ENCODE peak calls at places on chromosome 12, in seven cellular contexts. One of them, this sample, is unnamed.

GRCh38 chr12:67705394-67706370 is 57.1 kb downstream of the DYRK2 start:
- DNase-seq in H1: no peak
- DNase-seq in K562: no peak
- DNase-seq in SK-N-SH: peak
- DNase-seq in HCT116: no peak
- DNase-seq in GM12878: no peak
- DNase-seq in HepG2: no peak
- DNase-seq in this sample: no peak

GRCh38 chr12:4997939-4998338 is 45.7 kb upstream of the KCNA5 start:
- DNase-seq in HepG2: no peak
- DNase-seq in GM12878: no peak
- DNase-seq in HCT116: no peak
- DNase-seq in K562: peak
- DNase-seq in H1: no peak
- DNase-seq in SK-N-SH: no peak
- DNase-seq in this sample: no peak

GRCh38 chr12:27525373-27525772 is 1.4 kb downstream of the PPFIBP1 start:
- DNase-seq in GM12878: no peak
- DNase-seq in HCT116: no peak
- DNase-seq in SK-N-SH: no peak
- DNase-seq in H1: no peak
- DNase-seq in K562: no peak
- DNase-seq in HepG2: no peak
- DNase-seq in this sample: no peak

GRCh38 chr12:57837779-57838562 is 8.6 kb downstream of the CTDSP2 start:
- DNase-seq in K562: peak
- DNase-seq in HepG2: no peak
- DNase-seq in H1: no peak
- DNase-seq in SK-N-SH: no peak
- DNase-seq in GM12878: no peak
- DNase-seq in HCT116: no peak
- DNase-seq in this sample: no peak

GRCh38 chr12:107304588-107305532 is 211.5 kb upstream of the CRY1 start:
- DNase-seq in HepG2: no peak
- DNase-seq in H1: no peak
- DNase-seq in SK-N-SH: no peak
- DNase-seq in GM12878: no peak
- DNase-seq in HCT116: no peak
- DNase-seq in K562: no peak
- DNase-seq in this sample: no peak

GRCh38 chr12:101855364-101855884 is 22.0 kb upstream of the DRAM1 start:
- DNase-seq in H1: no peak
- DNase-seq in SK-N-SH: no peak
- DNase-seq in HepG2: peak
- DNase-seq in GM12878: no peak
- DNase-seq in HCT116: no peak
- DNase-seq in K562: peak
- DNase-seq in this sample: no peak

GRCh38 chr12:75831413-75831812 is 200.2 kb downstream of the PHLDA1 start:
- DNase-seq in H1: no peak
- DNase-seq in HCT116: no peak
- DNase-seq in SK-N-SH: no peak
- DNase-seq in K562: no peak
- DNase-seq in HepG2: no peak
- DNase-seq in GM12878: no peak
- DNase-seq in this sample: no peak

GRCh38 chr12:123933214-123933613 is 39.4 kb downstream of the CCDC92 start:
- DNase-seq in SK-N-SH: no peak
- DNase-seq in K562: no peak
- DNase-seq in HepG2: no peak
- DNase-seq in HCT116: no peak
- DNase-seq in H1: no peak
- DNase-seq in GM12878: no peak
- DNase-seq in this sample: no peak

GRCh38 chr12:12263909-12264308 is 2.9 kb downstream of the LRP6 start:
- DNase-seq in SK-N-SH: no peak
- DNase-seq in HCT116: no peak
- DNase-seq in HepG2: no peak
- DNase-seq in K562: no peak
- DNase-seq in GM12878: no peak
- DNase-seq in H1: no peak
- DNase-seq in this sample: no peak

GRCh38 chr12:30989754-30990153 is 63.2 kb downstream of the TSPAN11 start:
- DNase-seq in SK-N-SH: peak
- DNase-seq in GM12878: no peak
- DNase-seq in HCT116: no peak
- DNase-seq in HepG2: peak
- DNase-seq in H1: peak
- DNase-seq in K562: peak
- DNase-seq in this sample: peak

GRCh38 chr12:30988086-30988485 is 61.5 kb downstream of the TSPAN11 start:
- DNase-seq in SK-N-SH: no peak
- DNase-seq in HepG2: no peak
- DNase-seq in GM12878: no peak
- DNase-seq in K562: no peak
- DNase-seq in HCT116: no peak
- DNase-seq in H1: no peak
- DNase-seq in this sample: no peak

GRCh38 chr12:30988887-30989286 is 62.3 kb downstream of the TSPAN11 start:
- DNase-seq in K562: no peak
- DNase-seq in HCT116: no peak
- DNase-seq in SK-N-SH: no peak
- DNase-seq in GM12878: no peak
- DNase-seq in H1: no peak
- DNase-seq in HepG2: no peak
- DNase-seq in this sample: peak

GRCh38 chr12:30982413-30982812 is 55.9 kb downstream of the TSPAN11 start:
- DNase-seq in GM12878: no peak
- DNase-seq in HCT116: no peak
- DNase-seq in HepG2: no peak
- DNase-seq in SK-N-SH: no peak
- DNase-seq in K562: no peak
- DNase-seq in H1: no peak
- DNase-seq in this sample: no peak

GRCh38 chr12:30985814-30986452 is 59.4 kb downstream of the TSPAN11 start:
- DNase-seq in HepG2: peak
- DNase-seq in K562: peak
- DNase-seq in HCT116: peak
- DNase-seq in H1: peak
- DNase-seq in SK-N-SH: peak
- DNase-seq in GM12878: no peak
- DNase-seq in this sample: peak
- TF ChIP-seq JUND in HepG2: no peak
- TF ChIP-seq JUND in K562: no peak
- TF ChIP-seq JUND in HCT116: no peak
- TF ChIP-seq JUND in H1: no peak
- TF ChIP-seq JUND in SK-N-SH: no peak
- TF ChIP-seq JUND in GM12878: no peak
- TF ChIP-seq JUND in this sample: no peak

GRCh38 chr12:52121848-52122838 is 42.6 kb downstream of the SMIM41 start:
- DNase-seq in GM12878: no peak
- DNase-seq in H1: peak
- DNase-seq in HepG2: no peak
- DNase-seq in SK-N-SH: peak
- DNase-seq in K562: peak
- DNase-seq in HCT116: no peak
- DNase-seq in this sample: peak
- TF ChIP-seq JUND in GM12878: no peak
- TF ChIP-seq JUND in H1: no peak
- TF ChIP-seq JUND in HepG2: no peak
- TF ChIP-seq JUND in SK-N-SH: no peak
- TF ChIP-seq JUND in K562: no peak
- TF ChIP-seq JUND in HCT116: no peak
- TF ChIP-seq JUND in this sample: no peak

GRCh38 chr12:34396861-34397590 is 374.7 kb downstream of the ALG10 start:
- DNase-seq in H1: peak
- DNase-seq in GM12878: no peak
- DNase-seq in K562: no peak
- DNase-seq in SK-N-SH: peak
- DNase-seq in HepG2: no peak
- DNase-seq in HCT116: no peak
- DNase-seq in this sample: no peak
- TF ChIP-seq JUND in H1: no peak
- TF ChIP-seq JUND in GM12878: no peak
- TF ChIP-seq JUND in K562: no peak
- TF ChIP-seq JUND in SK-N-SH: no peak
- TF ChIP-seq JUND in HepG2: no peak
- TF ChIP-seq JUND in HCT116: no peak
- TF ChIP-seq JUND in this sample: no peak

DNA sequence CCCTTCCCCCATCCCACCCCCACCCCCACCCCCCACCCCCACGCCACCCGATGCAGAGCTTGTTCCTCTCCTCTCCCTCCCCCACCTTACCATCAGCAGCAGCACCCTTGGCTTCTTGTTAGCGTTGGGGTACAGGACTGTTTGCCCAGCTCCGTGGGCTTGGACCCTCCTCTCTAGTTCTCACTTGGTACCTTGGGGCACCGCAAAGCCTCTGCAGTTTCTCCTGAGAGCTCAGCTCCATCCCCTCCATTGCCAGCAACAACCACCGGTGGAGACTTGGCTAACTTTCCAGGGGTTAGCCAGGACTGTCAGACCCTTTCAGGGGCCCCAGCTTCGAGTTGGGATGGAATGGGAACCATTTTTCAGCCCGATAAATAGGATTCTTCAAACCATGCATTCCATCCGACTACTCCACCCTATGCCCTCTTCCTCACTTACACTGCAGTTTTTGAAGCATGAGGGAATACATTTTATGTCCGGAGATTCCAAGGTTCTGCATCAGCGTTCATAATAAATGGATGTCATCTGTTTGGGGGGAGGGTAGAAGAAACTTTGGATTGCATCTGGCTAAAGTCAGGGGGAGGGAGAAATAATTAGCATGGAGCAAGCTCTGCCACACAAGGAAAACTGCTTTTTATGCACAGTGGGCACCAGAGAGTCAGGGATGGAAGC is 1.1 kb downstream of the SCN8A start:
- DNase-seq in HepG2: no peak
- DNase-seq in HCT116: no peak
- DNase-seq in H1: peak
- DNase-seq in K562: no peak
- DNase-seq in GM12878: no peak
- DNase-seq in SK-N-SH: peak
- DNase-seq in this sample: no peak
- TF ChIP-seq JUND in HepG2: no peak
- TF ChIP-seq JUND in HCT116: no peak
- TF ChIP-seq JUND in H1: no peak
- TF ChIP-seq JUND in K562: no peak
- TF ChIP-seq JUND in GM12878: no peak
- TF ChIP-seq JUND in SK-N-SH: peak
- TF ChIP-seq JUND in this sample: no peak

GRCh38 chr12:1494856-1495255 is 99.5 kb downstream of the FBXL14 start:
- DNase-seq in HepG2: no peak
- DNase-seq in H1: peak
- DNase-seq in GM12878: no peak
- DNase-seq in K562: no peak
- DNase-seq in HCT116: no peak
- DNase-seq in SK-N-SH: no peak
- DNase-seq in this sample: no peak
- TF ChIP-seq JUND in HepG2: no peak
- TF ChIP-seq JUND in H1: no peak
- TF ChIP-seq JUND in GM12878: no peak
- TF ChIP-seq JUND in K562: no peak
- TF ChIP-seq JUND in HCT116: no peak
- TF ChIP-seq JUND in SK-N-SH: no peak
- TF ChIP-seq JUND in this sample: no peak

GRCh38 chr12:116524311-116524710 is 34.9 kb upstream of the MAP1LC3B2 start:
- DNase-seq in HepG2: no peak
- DNase-seq in GM12878: no peak
- DNase-seq in HCT116: no peak
- DNase-seq in K562: no peak
- DNase-seq in SK-N-SH: no peak
- DNase-seq in H1: no peak
- DNase-seq in this sample: no peak

GRCh38 chr12:116528498-116528897 is 30.7 kb upstream of the MAP1LC3B2 start:
- DNase-seq in GM12878: no peak
- DNase-seq in HCT116: no peak
- DNase-seq in K562: no peak
- DNase-seq in H1: no peak
- DNase-seq in HepG2: no peak
- DNase-seq in SK-N-SH: no peak
- DNase-seq in this sample: no peak

GRCh38 chr12:116528067-116528466 is 31.1 kb upstream of the MAP1LC3B2 start:
- DNase-seq in GM12878: no peak
- DNase-seq in HCT116: peak
- DNase-seq in K562: no peak
- DNase-seq in SK-N-SH: no peak
- DNase-seq in H1: no peak
- DNase-seq in HepG2: no peak
- DNase-seq in this sample: no peak

GRCh38 chr12:116524964-116525379 is 34.2 kb upstream of the MAP1LC3B2 start:
- DNase-seq in K562: no peak
- DNase-seq in HepG2: no peak
- DNase-seq in H1: no peak
- DNase-seq in SK-N-SH: no peak
- DNase-seq in GM12878: no peak
- DNase-seq in HCT116: no peak
- DNase-seq in this sample: no peak

DNA sequence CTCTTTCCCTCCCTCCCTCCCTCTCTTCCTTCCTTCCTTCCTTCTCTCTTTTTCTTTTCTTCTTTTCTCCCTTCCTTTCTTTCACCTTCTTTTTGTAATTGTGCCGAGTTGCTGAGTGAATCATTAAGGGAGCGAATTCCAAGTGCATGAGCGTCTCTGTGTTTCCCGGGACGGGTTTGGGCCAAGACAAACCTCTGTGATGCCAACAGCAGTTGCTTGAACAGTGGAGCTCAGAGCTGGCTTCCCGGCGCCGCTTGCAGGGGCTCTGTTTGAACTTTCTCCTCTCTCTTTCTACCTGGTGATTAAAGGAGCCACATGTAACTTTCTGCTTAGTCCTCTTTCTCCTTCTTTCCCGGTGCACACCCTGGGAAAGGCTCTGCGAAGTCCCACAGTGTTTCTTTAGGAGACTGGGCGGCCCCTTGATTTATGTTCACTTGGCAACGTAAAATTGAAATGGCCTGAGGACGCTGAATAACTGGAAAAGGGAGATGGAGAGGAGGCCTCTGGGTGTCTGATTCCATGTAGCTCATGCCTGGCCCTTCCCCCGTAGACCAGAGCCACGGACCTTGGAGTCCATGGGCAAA is 33.7 kb upstream of the MAP1LC3B2 start:
- DNase-seq in K562: no peak
- DNase-seq in GM12878: no peak
- DNase-seq in HepG2: no peak
- DNase-seq in SK-N-SH: no peak
- DNase-seq in HCT116: peak
- DNase-seq in H1: no peak
- DNase-seq in this sample: peak
- TF ChIP-seq JUND in K562: no peak
- TF ChIP-seq JUND in GM12878: no peak
- TF ChIP-seq JUND in HepG2: no peak
- TF ChIP-seq JUND in SK-N-SH: peak
- TF ChIP-seq JUND in HCT116: no peak
- TF ChIP-seq JUND in H1: no peak
- TF ChIP-seq JUND in this sample: peak

DNA sequence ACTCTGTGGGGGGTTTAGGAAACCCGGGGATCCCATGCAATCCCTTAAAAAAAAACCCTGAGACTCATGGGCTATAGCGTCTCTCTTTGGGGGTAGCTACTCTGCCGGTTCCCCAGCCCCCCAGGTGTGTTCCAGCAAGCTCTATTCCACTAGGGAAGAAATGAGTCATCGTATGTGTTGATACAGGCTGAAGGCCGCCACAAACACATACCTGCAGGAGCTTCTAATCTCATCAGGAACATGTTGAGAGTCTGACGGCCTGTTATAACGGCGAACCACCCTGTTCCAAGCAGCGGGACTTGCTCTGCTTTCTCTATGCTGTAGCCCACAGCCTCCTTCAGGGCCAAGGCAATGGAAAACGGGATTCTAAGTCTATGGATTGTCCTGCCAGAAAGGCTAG is 981 bp upstream of the KRT5 start:
- DNase-seq in SK-N-SH: no peak
- DNase-seq in HCT116: peak
- DNase-seq in K562: peak
- DNase-seq in H1: peak
- DNase-seq in HepG2: no peak
- DNase-seq in GM12878: no peak
- DNase-seq in this sample: no peak
- TF ChIP-seq JUND in SK-N-SH: no peak
- TF ChIP-seq JUND in HCT116: peak
- TF ChIP-seq JUND in K562: peak
- TF ChIP-seq JUND in H1: no peak
- TF ChIP-seq JUND in HepG2: no peak
- TF ChIP-seq JUND in GM12878: no peak
- TF ChIP-seq JUND in this sample: no peak